ENCODE peak calls at places on chromosome 21, in seven cellular contexts. N is fibroblast of lung, A is astrocyte, U is left ventricle myocardium inferior, S is brain microvascular endothelial cell, K is SJSA1, R is mammary epithelial cell. I is an unnamed sample.

GRCh38 chr21:44946254-44947041 is 6.6 kb downstream of the SLX9 start:
- DNase-seq in S (no peak), A (no peak), K (no peak), N (no peak), U (peak; percentile 18), R (no peak), I (no peak)

GRCh38 chr21:32203877-32204480 is 74.9 kb downstream of the MIS18A start:
- DNase-seq in R (no peak), U (no peak), S (no peak), K (no peak), A (no peak), N (no peak), I (no peak)

GRCh38 chr21:28018741-28019669 is 973.7 kb downstream of the LTN1 start:
- DNase-seq in S (no peak), U (no peak), A (no peak), K (no peak), R (no peak), N (peak; percentile 13), I (peak; percentile 19)

GRCh38 chr21:15051652-15052554 is 12.9 kb downstream of the NRIP1 start:
- DNase-seq in S (peak; percentile 43), U (no peak), K (no peak), A (peak; percentile 58), N (no peak), R (no peak), I (no peak)

GRCh38 chr21:16169102-16169511 is 439.3 kb downstream of the USP25 start:
- DNase-seq in A (peak; percentile 82), R (no peak), N (peak; percentile 63), K (no peak), S (no peak), U (no peak), I (no peak)

GRCh38 chr21:19120591-19120990 is 717.0 kb upstream of the TMPRSS15 start:
- DNase-seq in N (no peak), U (no peak), R (no peak), A (no peak), S (no peak), K (no peak), I (no peak)

GRCh38 chr21:18249542-18250152 is 5.0 kb downstream of the CHODL start:
- DNase-seq in U (no peak), K (no peak), N (no peak), A (no peak), R (no peak), S (no peak), I (no peak)

GRCh38 chr21:36877741-36878140 is 88.7 kb downstream of the HLCS start:
- DNase-seq in R (no peak), S (no peak), U (no peak), A (no peak), N (no peak), K (no peak), I (no peak)

GRCh38 chr21:45303111-45303615 is 15.5 kb upstream of the POFUT2 start:
- DNase-seq in U (peak; percentile 19), K (no peak), R (no peak), S (no peak), A (no peak), N (no peak), I (no peak)

GRCh38 chr21:45128613-45129226 is 54.3 kb downstream of the ADARB1 start:
- DNase-seq in K (peak; percentile 79), A (peak; percentile 36), N (peak; percentile 78), U (peak; percentile 76), S (peak; percentile 66), R (peak; percentile 53), I (peak; percentile 78)

GRCh38 chr21:30227128-30227527 is 11.2 kb upstream of the CLDN8 start:
- DNase-seq in K (no peak), U (no peak), A (no peak), N (no peak), S (no peak), R (no peak), I (no peak)

GRCh38 chr21:36395353-36396111 is 10.3 kb downstream of the CHAF1B start:
- DNase-seq in S (no peak), R (no peak), U (no peak), A (no peak), N (no peak), K (no peak), I (no peak)

GRCh38 chr21:44425895-44426662 is 29.2 kb upstream of the LRRC3 start:
- DNase-seq in S (no peak), R (no peak), A (no peak), U (peak; percentile 7), N (no peak), K (no peak), I (peak; percentile 46)

GRCh38 chr21:41366522-41367151 is 4.8 kb downstream of the MX2 start:
- DNase-seq in A (peak; percentile 78), N (peak; percentile 68), K (peak; percentile 46), U (no peak), R (peak; percentile 52), S (peak; percentile 75), I (no peak)

GRCh38 chr21:46454634-46455390 is 3.9 kb upstream of the DIP2A start:
- DNase-seq in R (peak; percentile 30), U (no peak), K (no peak), A (no peak), S (no peak), N (no peak), I (no peak)

GRCh38 chr21:46457801-46458314 is 833 bp upstream of the DIP2A start:
- DNase-seq in K (peak; percentile 55), S (peak; percentile 40), R (peak; percentile 53), N (peak; percentile 44), A (peak; percentile 43), U (peak; percentile 41), I (peak; percentile 55)

GRCh38 chr21:46458315-46459023 is at the start of gene DIP2A:
- DNase-seq in S (peak; percentile 86), U (peak; percentile 95), K (peak; percentile 98), R (peak; percentile 97), N (peak; percentile 96), A (peak; percentile 89), I (peak; percentile 97)

GRCh38 chr21:46455575-46456385 is 2.9 kb upstream of the DIP2A start:
- DNase-seq in N (peak; percentile 27), K (peak; percentile 83), A (peak; percentile 79), S (peak; percentile 58), R (peak; percentile 71), U (no peak), I (no peak)

DNA sequence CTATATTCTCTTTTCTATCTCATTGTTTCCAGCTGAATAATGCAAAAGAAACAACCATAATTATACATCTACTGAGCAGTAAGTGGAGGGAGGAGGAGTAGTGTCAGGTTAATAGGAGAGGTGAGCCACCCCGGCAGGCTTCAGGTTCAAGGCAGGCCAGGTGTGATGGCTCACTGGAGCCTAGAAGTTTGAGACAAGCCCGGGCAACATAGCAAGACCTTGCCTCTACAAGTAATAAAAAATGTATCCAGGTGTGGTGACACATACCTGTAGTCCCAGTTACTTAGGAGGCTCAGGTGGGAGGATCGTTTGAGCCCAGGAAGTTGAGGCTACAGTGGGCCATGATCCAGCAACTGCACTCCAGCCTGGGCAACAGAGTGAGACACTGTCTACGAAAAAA is 1.9 kb upstream of the DIP2A start:
- DNase-seq in A (no peak), N (no peak), U (no peak), R (peak; percentile 75), S (no peak), K (no peak), I (no peak)
- H3K27ac ChIP-seq in A (no peak overlapping the region), N (no peak overlapping the region), U (peak overlapping the region; percentile 98), R (peak overlapping the region; percentile 59), S (no peak overlapping the region), K (no peak overlapping the region), I (no peak overlapping the region)

DNA sequence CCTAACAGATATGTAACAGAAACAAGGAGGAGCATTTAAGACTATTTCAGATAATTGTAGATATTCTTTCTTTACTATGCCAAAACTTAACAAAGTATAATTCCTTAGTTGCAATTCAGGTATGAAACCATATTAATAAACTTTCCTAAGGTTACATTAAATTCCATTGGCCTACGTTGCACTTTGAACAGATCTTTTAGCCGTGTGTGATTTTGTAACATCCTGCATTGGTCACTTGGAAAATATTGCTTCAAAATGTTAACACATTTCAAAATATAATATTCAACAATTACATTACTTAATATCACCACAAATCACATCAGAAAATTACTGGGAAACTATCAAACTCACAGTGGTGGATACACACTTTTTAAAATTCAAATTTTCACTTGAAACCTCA is 20.2 kb downstream of the ETS2 start:
- DNase-seq in A (no peak), R (no peak), K (no peak), S (no peak), U (no peak), N (no peak), I (no peak)
- H3K27ac ChIP-seq in A (no peak overlapping the region), R (no peak overlapping the region), K (no peak overlapping the region), S (no peak overlapping the region), U (no peak overlapping the region), N (no peak overlapping the region), I (peak overlapping the region; percentile 97)

GRCh38 chr21:38905751-38906150 is 100.0 kb downstream of the ETS2 start:
- DNase-seq in A (no peak), K (no peak), S (no peak), U (no peak), N (no peak), R (no peak), I (no peak)

GRCh38 chr21:38903578-38904193 is 98.0 kb downstream of the ETS2 start:
- DNase-seq in R (peak; percentile 100), U (no peak), N (no peak), S (no peak), A (no peak), K (no peak), I (peak; percentile 92)

GRCh38 chr21:38905328-38905727 is 99.6 kb downstream of the ETS2 start:
- DNase-seq in U (no peak), A (no peak), R (no peak), S (no peak), N (no peak), K (no peak), I (no peak)

GRCh38 chr21:38900499-38900898 is 94.8 kb downstream of the ETS2 start:
- DNase-seq in U (no peak), A (no peak), S (no peak), K (no peak), R (no peak), N (no peak), I (no peak)

GRCh38 chr21:38902608-38903445 is 97.1 kb downstream of the ETS2 start:
- DNase-seq in R (peak; percentile 59), K (no peak), N (no peak), S (no peak), U (no peak), A (no peak), I (no peak)
- H3K27ac ChIP-seq in R (peak overlapping the region; percentile 91), K (no peak overlapping the region), N (no peak overlapping the region), S (no peak overlapping the region), U (peak overlapping the region; percentile 71), A (no peak overlapping the region), I (peak overlapping the region; percentile 90)

DNA sequence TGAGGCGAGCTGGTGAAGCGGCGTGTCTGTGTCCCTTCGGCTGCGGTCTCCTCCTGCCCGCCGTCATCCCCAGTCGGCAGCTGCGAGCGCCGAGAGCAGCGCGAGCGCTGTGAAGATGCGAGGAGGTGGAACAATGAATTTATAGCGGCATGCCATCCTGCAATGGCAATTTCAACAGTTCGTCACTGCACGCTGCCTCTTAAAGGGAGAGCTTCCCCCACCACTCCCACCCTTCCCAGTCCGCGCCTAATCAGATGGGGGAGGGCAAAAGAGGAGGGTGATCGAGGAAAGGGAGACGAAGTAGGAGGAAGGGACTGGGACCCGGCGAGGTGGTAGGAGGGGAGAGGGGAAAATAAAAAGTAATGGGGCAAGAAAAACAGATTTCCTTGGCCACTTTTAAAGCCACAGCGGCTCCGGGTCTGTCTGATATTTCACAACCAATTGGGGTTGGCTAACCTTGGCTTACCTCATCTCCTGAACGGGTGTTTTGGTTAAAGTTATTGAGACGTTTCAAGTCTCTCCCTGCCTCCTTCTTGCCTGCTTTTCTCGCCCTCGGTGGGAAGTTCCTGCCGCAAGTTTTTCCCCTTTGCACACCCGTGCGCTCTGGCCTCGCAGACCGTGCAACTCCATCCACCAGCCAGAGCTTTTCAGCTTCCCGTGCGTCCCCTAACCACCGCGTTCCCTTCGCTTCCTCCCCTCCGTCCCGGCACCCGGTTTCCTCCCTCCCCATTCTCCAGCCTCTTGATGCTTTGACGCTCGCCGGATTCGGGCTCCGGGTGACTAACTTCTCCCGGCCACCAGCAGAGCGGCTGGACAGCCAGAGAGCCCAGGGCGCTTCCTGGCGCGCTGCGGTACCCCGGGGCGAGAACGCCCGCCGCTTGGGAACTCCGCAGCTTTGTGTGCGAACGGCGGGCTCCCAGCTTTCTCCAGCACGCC is at the start of gene ADAMTS5:
- DNase-seq in R (peak; percentile 59), U (peak; percentile 51), A (peak; percentile 43), K (peak; percentile 82), S (peak; percentile 58), N (peak; percentile 77), I (peak; percentile 44)
- H3K27ac ChIP-seq in R (no peak within 1 kb of the TSS), U (peak within 1 kb of the TSS; percentile 87), A (no peak within 1 kb of the TSS), K (peak within 1 kb of the TSS; percentile 4), S (peak within 1 kb of the TSS; percentile 42), N (peak within 1 kb of the TSS; percentile 85), I (peak within 1 kb of the TSS; percentile 30)

I was measured in right lobe of liver.